ENCODE peak calls at places on chromosomes 16 and 17, in ten cellular contexts. O is left ventricle myocardium inferior, M is heart left ventricle, P is neural progenitor cell, C is SK-N-SH, I is left lung, F is cardiac muscle cell, K is tibial nerve, W is iPS DF 6.9, T is mammary epithelial cell. V is an unnamed sample. For H3K4me1 and H3K27me3, the result is how much of the 10 kb centered on the place peaks cover.

GRCh38 chr16:24499193-24499814 is 40.1 kb upstream of the RBBP6 start:
- DNase-seq in W (no peak), C (peak), I (no peak), O (no peak), M (no peak), K (no peak), P (peak), T (peak), F (peak), V (peak)

GRCh38 chr16:46573008-46573833 is 48.0 kb downstream of the SHCBP1 start:
- DNase-seq in I (no peak), F (peak), O (no peak), W (no peak), C (no peak), M (no peak), K (no peak), T (peak), P (no peak), V (peak)

GRCh38 chr17:64983708-64984107 is 64.4 kb upstream of the LRRC37A3 start:
- DNase-seq in W (no peak), P (no peak), F (no peak), O (no peak), K (no peak), C (no peak), M (no peak), I (no peak), T (no peak), V (no peak)

GRCh38 chr17:15341385-15341849 is at the start of gene TEKT3:
- DNase-seq in W (peak), F (peak), C (peak), P (peak), I (peak), M (peak), O (peak), T (peak), K (peak), V (peak)

GRCh38 chr16:66382171-66382965 is 15.9 kb downstream of the CDH5 start:
- DNase-seq in O (no peak), W (no peak), K (no peak), C (no peak), I (peak), P (no peak), F (peak), M (no peak), T (peak), V (no peak)

GRCh38 chr16:21156767-21157467 is 1.6 kb upstream of the LDAF1 start:
- DNase-seq in P (peak), C (peak), O (no peak), I (no peak), F (peak), K (peak), M (peak), T (peak), W (peak), V (peak)

GRCh38 chr17:9234404-9234945 is 213.2 kb downstream of the NTN1 start:
- DNase-seq in K (no peak), O (no peak), C (no peak), P (no peak), M (peak), I (no peak), T (no peak), W (no peak), F (no peak), V (peak)

GRCh38 chr17:61279476-61280145 is 120.0 kb upstream of the TBX2 start:
- DNase-seq in P (no peak), F (no peak), W (no peak), K (no peak), O (no peak), M (no peak), T (no peak), C (no peak), I (no peak), V (no peak)

GRCh38 chr16:67528222-67528869 is at the start of gene RIPOR1:
- DNase-seq in O (peak), F (peak), M (peak), K (no peak), C (peak), W (no peak), I (peak), T (no peak), P (peak), V (peak)

GRCh38 chr17:50157891-50158290 is 7.4 kb upstream of the PPP1R9B start:
- DNase-seq in W (no peak), C (no peak), P (no peak), T (no peak), I (no peak), F (no peak), O (no peak), M (no peak), K (no peak), V (peak)
- H3K4me1 ChIP-seq in W (under half), C (under half), P (under half), T (under half), I (under half), F (under half), O (under half), M (under half), K (under half), V (under half)

GRCh38 chr16:16185095-16185494 is 38.2 kb downstream of the ABCC6 start:
- DNase-seq in W (no peak), O (no peak), K (no peak), I (no peak), C (no peak), T (no peak), P (no peak), F (no peak), M (no peak), V (no peak)
- H3K27ac ChIP-seq in W (no peak), O (no peak), K (no peak), I (no peak), C (no peak), T (no peak), P (no peak), F (no peak), M (no peak), V (no peak)

GRCh38 chr16:79970091-79970490 is 369.6 kb upstream of the MAF start:
- DNase-seq in O (no peak), F (no peak), K (no peak), P (no peak), T (no peak), I (no peak), M (no peak), C (no peak), W (no peak), V (no peak)
- H3K27me3 ChIP-seq in O (under half), F (under half), K (under half), P (under half), T (under half), I (under half), M (under half), C (under half), W (under half), V (under half)

DNA sequence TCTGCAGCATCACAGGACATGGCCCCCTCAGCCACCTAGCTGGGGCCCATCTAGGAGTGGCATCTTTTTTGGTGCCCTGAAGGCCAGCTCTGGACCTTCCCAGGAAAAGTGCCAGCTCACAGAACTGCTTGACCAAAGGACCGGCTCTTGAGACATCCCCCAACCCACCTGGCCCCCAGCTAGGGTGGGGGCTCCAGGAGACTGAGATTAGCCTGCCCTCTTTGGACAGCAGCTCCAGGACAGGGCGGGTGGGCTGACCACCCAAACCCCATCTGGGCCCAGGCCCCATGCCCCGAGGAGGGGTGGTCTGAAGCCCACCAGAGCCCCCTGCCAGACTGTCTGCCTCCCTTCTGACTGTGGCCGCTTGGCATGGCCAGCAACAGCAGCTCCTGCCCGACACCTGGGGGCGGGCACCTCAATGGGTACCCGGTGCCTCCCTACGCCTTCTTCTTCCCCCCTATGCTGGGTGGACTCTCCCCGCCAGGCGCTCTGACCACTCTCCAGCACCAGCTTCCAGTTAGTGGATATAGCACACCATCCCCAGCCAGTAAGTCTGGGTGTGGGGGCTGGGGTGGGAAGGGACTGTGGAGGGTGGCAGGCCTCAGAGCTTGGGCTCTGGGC is 22.0 kb downstream of the RARA start:
- DNase-seq in M (peak), F (no peak), I (no peak), W (no peak), K (no peak), C (no peak), P (no peak), O (no peak), T (no peak), V (peak)
- H3K4me1 ChIP-seq in M (half or more), F (under half), I (half or more), W (under half), K (half or more), C (half or more), P (under half), O (half or more), T (under half), V (half or more)

DNA sequence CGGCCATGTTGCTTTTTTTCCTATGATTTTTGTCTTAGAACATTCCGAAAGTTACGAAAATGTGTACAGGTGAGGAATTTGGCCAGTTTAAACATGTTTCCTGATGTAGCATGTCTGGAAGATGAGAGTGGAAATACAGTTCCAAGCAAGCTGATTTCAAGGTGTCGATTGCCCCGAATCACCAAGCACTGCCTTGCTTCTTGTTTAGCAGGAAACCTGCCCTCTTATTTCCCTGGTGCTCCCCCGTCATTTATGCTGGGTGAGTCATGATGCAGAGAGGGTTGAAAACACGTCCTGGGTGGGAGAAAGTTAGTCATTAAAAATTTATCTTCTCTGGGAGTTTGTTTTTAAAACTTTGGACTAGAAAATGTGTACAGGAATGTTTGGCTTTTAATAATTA is 608.6 kb upstream of the EEF2KMT start:
- DNase-seq in M (no peak), W (no peak), P (no peak), C (no peak), K (no peak), F (no peak), T (peak), I (no peak), O (no peak), V (no peak)
- H3K27ac ChIP-seq in M (no peak), W (no peak), P (no peak), C (no peak), K (no peak), F (no peak), T (no peak), I (no peak), O (no peak), V (no peak)

DNA sequence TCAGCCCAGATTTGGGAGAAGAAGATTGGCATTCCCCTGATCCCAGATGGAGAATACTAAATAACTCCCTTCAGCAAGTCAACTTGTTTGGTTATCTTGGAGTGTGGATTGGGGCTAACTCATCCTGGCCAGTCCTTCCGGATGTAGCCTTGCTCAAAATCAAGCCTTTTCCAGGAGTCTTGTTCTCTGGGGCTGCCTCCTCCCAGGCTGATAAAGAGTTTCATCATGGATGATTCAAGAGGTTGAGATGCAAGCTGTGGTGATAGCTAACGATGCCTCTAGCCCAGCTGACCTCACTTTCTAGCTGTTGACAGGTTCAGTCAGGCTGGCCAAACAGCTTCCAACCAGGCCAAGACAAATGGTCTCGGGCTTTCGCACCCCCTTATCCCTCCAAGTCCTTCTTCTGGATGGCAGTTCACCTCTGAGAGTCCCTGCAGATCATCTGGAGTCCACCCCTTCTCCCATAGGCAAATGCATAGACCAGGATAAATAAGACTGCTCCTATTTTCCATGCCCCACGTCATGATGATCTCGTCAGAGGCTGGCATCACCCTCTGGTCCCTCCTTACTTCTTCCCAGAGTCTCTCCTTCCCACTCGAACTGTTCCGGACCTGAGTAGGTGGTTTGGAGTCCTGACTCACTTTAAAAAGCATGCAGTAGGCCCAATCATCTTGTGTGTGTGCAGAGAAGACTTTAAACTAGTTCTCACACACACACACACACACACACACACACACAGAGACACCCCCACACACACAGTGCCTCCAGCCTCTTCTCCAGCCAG is 71.8 kb downstream of the SOX9 start:
- DNase-seq in F (peak), W (no peak), M (peak), I (no peak), T (peak), K (peak), O (peak), P (no peak), C (no peak), V (peak)
- H3K27me3 ChIP-seq in F (under half), W (under half), M (under half), I (under half), T (under half), K (under half), O (under half), P (under half), C (under half), V (under half)

GRCh38 chr17:228223-228615 is 46.8 kb upstream of the DOC2B start:
- DNase-seq in T (no peak), K (no peak), F (no peak), W (no peak), I (peak), O (peak), P (no peak), M (peak), C (no peak), V (no peak)

GRCh38 chr17:230371-230770 is 48.9 kb upstream of the DOC2B start:
- DNase-seq in P (no peak), F (no peak), W (no peak), T (no peak), O (peak), K (no peak), C (no peak), I (peak), M (no peak), V (no peak)

GRCh38 chr17:227581-228222 is 46.3 kb upstream of the DOC2B start:
- DNase-seq in F (no peak), K (no peak), P (no peak), T (no peak), W (no peak), C (no peak), M (peak), O (peak), I (peak), V (no peak)

GRCh38 chr17:229945-230235 is 48.4 kb upstream of the DOC2B start:
- DNase-seq in P (no peak), M (no peak), W (no peak), O (peak), T (no peak), K (no peak), F (no peak), C (no peak), I (peak), V (no peak)

DNA sequence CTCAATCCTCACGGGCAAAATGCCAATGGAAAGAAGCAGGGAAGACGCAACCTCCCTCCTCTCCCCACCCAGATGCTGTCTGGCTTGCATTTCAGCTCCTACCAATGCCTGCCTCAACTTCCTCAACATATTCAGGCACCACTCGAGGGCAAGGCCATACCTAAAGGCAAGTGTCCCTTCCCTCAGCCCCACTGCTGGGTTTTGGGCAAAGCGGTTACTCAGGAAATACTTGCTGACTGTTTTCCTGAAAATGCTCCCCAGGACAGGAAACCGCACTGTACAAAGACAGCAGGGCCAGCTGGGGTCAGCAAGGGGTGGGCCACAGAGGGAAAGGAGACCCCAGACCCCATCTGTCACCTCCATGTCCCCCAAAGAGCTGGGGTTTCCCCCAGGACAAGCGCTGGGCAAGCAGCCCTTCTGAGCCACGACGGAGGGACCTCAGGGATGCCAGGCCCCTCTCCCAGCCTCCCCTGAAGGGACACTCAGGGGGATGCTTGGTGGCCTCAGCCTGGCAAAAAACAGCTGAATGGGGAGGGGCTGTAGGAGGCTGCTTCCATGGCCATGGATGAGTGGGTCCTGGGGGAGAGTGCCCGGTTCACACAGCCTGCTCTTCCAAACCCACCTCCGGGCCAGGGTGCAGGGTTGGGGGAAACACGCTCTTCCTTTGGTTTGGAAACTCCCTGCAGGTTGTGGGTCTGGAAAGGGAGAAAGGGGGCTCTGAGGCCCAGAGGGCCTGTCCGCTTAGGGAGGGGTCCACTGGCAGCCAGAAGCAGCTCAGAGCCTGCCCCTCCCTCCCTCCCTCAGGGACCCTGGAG is 47.9 kb upstream of the DOC2B start:
- DNase-seq in O (peak), P (no peak), M (peak), T (no peak), K (no peak), I (peak), W (no peak), C (no peak), F (peak), V (no peak)
- H3K4me1 ChIP-seq in O (under half), P (under half), M (under half), T (under half), K (under half), I (under half), W (under half), C (under half), F (under half), V (under half)

DNA sequence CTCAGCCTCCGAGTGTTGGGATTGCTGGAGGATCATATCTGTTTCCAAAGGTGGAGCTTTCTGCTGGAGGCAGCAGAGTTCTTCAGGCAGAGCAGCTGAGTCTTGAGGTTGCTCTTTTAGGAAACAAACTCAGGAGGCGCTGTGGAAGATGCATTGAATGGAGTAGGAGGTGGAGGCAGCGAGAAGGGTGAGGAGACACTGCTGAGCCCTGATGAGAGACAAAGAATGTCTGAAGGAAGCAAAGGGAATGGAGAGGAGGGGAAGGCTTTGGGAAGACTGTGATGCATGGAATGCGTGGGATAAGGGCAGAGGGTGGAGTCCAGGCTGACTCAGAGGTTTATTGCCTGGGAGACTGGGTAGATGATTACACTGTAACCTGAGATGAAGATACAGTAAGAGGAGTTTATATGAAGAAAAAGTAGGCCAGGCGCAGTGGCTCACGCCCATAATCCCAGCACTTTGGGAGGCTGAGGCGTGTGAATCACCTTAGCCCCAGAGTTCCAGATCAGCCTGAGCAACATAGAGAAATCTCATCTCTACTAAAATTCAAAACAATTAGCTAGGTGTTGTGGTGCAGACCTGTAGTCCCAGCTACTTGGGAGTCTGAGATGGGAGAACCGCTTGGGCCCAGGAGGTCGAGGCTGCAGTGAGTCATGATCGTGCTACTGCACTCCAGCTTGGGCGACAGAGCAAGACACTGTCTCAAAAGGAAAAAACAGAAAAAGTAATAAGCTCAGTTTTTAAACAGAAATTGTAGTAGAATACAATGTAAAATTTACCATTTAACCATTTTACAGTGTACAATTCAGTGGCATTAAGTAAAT is 17.8 kb upstream of the TMEM219 start:
- DNase-seq in C (no peak), P (peak), K (no peak), O (no peak), W (peak), I (peak), M (no peak), F (peak), T (peak), V (peak)
- H3K27ac ChIP-seq in C (peak), P (no peak), K (no peak), O (no peak), W (no peak), I (peak), M (peak), F (peak), T (peak), V (peak)

GRCh38 chr17:17127156-17127555 is 79.0 kb downstream of the PLD6 start:
- DNase-seq in T (no peak), F (no peak), M (no peak), P (no peak), O (no peak), C (no peak), W (no peak), K (no peak), I (no peak), V (no peak)

GRCh38 chr17:17129466-17129865 is 76.7 kb downstream of the PLD6 start:
- DNase-seq in T (peak), I (no peak), W (no peak), F (no peak), P (no peak), O (no peak), C (no peak), K (no peak), M (no peak), V (peak)

GRCh38 chr17:17130077-17130844 is 75.9 kb downstream of the PLD6 start:
- DNase-seq in I (no peak), O (no peak), K (no peak), F (no peak), M (no peak), W (no peak), C (no peak), T (no peak), P (no peak), V (peak)

GRCh38 chr17:17127730-17128291 is 78.3 kb downstream of the PLD6 start:
- DNase-seq in K (no peak), W (no peak), F (no peak), M (no peak), C (no peak), I (peak), O (peak), T (no peak), P (no peak), V (peak)

GRCh38 chr17:17128476-17129075 is 77.6 kb downstream of the PLD6 start:
- DNase-seq in F (no peak), M (no peak), K (no peak), T (no peak), O (no peak), I (no peak), P (no peak), C (no peak), W (no peak), V (peak)
- H3K27me3 ChIP-seq in F (under half), M (under half), K (under half), T (under half), O (under half), I (under half), P (under half), C (under half), W (under half), V (under half)

GRCh38 chr17:49386373-49386772 is 24.3 kb upstream of the ZNF652 start:
- DNase-seq in C (no peak), K (no peak), F (no peak), I (no peak), W (no peak), O (no peak), T (no peak), M (no peak), P (no peak), V (no peak)
- H3K4me1 ChIP-seq in C (under half), K (under half), F (under half), I (under half), W (under half), O (under half), T (under half), M (under half), P (under half), V (under half)

V was measured in osteoblast.